ENCODE peak calls at places on chromosome 7, in five cellular contexts. X is astrocyte, N is mammary epithelial cell, W is left ventricle myocardium inferior, S is Peyer's patch. D is an unnamed sample.

GRCh38 chr7:117780832-117781231 is 92.4 kb downstream of the CTTNBP2 start:
- DNase-seq in X (peak), N (no peak), W (no peak), S (no peak), D (peak)

GRCh38 chr7:19982841-19983835 is 209.7 kb upstream of the TMEM196 start:
- DNase-seq in X (peak), N (peak), W (no peak), S (peak), D (peak)

GRCh38 chr7:34091330-34091917 is 186.1 kb downstream of the BMPER start:
- DNase-seq in X (no peak), N (peak), W (no peak), S (peak), D (peak)

GRCh38 chr7:134016223-134016941 is 110.8 kb upstream of the LRGUK start:
- DNase-seq in X (peak), N (peak), W (no peak), S (no peak), D (peak)

GRCh38 chr7:1919539-1920265 is 249.6 kb downstream of the ELFN1 start:
- DNase-seq in X (no peak), N (no peak), W (peak), S (no peak), D (no peak)

GRCh38 chr7:34165927-34166550 is 260.7 kb downstream of the BMPER start:
- DNase-seq in X (peak), N (peak), W (no peak), S (no peak), D (peak)

GRCh38 chr7:101576993-101577392 is 52.1 kb downstream of the MYL10 start:
- DNase-seq in X (no peak), N (peak), W (no peak), S (peak), D (peak)

GRCh38 chr7:132049462-132050304 is 493.3 kb upstream of the PODXL start:
- DNase-seq in X (no peak), N (no peak), W (no peak), S (peak), D (peak)

GRCh38 chr7:55276896-55277295 is 88.2 kb upstream of the LANCL2 start:
- DNase-seq in X (no peak), N (no peak), W (no peak), S (no peak), D (no peak)

GRCh38 chr7:738723-739454 is 11.8 kb upstream of the PRKAR1B start:
- DNase-seq in X (no peak), N (no peak), W (peak), S (no peak), D (no peak)

GRCh38 chr7:138981332-138982203 is at the start of gene KIAA1549:
- DNase-seq in X (peak), N (peak), W (peak), S (peak), D (peak)
- TF ChIP-seq CTCF in X (no peak), N (peak), W (peak), S (peak), D (no peak)

DNA sequence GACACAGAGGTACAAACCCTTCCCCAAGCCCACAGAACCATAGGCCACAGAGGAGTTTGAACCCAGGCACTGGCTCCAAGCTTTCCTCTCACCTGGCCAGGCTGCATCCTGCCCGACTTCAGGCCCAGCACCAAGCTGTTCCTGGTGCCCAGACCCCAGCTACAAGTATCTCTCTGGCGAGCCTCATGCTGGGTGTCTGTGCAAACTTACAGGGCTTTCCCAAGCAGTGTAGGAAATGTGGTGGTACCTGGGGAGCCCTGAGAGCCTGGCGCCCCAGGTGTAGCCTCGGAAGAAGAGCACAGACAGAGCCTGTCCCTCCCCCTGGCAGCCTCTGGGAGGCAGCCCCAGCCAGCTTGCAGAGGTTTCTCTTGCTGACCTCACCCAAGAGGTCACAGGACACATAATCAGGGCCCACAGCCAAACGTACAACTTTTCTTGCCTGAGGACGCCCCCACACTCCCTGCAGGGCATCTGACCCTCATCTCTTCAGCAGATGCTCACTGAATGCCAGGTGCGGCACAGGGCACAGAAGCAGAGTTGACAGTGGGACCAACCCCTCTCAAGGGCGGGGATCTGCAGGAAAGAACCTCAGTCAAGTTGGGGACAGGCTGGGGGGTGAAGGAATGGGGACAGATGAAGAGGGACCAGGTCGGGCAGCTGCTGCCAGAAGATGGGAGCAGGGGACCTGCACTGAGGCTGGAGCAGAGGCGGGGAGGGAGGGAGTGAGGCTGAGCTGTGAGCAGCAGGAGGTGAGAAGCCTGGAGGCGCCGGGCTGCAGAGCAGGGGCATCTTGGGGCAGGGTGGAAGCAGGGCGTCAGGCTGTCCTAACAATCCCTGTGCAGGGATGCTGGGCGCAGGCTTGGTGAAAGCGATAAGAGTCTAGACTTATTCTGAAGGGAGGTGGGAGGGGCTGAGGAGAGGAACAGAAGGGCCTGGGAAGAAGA is 16.3 kb upstream of the MYL7 start:
- DNase-seq in X (no peak), N (no peak), W (no peak), S (no peak), D (no peak)
- TF ChIP-seq CTCF in X (no peak), N (no peak), W (no peak), S (no peak), D (no peak)

GRCh38 chr7:47361746-47362215 is 220.1 kb downstream of the TNS3 start:
- DNase-seq in X (peak), N (peak), W (peak), S (peak), D (peak)
- TF ChIP-seq CTCF in X (no peak), N (no peak), W (no peak), S (no peak), D (no peak)

GRCh38 chr7:135509589-135509838 is 388 bp downstream of the CNOT4 start:
- DNase-seq in X (no peak), N (no peak), W (no peak), S (no peak), D (no peak)

GRCh38 chr7:135510603-135511183 is 791 bp upstream of the CNOT4 start:
- DNase-seq in X (no peak), N (no peak), W (no peak), S (no peak), D (peak)

GRCh38 chr7:135514856-135515255 is 5.0 kb upstream of the CNOT4 start:
- DNase-seq in X (no peak), N (no peak), W (no peak), S (no peak), D (no peak)

GRCh38 chr7:135509839-135510602 is at the start of gene CNOT4:
- DNase-seq in X (peak), N (peak), W (peak), S (peak), D (peak)

GRCh38 chr7:135512135-135512887 is 2.4 kb upstream of the CNOT4 start:
- DNase-seq in X (peak), N (peak), W (no peak), S (no peak), D (peak)
- TF ChIP-seq CTCF in X (peak), N (peak), W (peak), S (peak), D (peak)

GRCh38 chr7:41889472-41889871 is 186.6 kb upstream of the INHBA start:
- DNase-seq in X (peak), N (no peak), W (no peak), S (no peak), D (no peak)

GRCh38 chr7:41893656-41894055 is 190.8 kb upstream of the INHBA start:
- DNase-seq in X (no peak), N (no peak), W (no peak), S (no peak), D (no peak)

GRCh38 chr7:41890631-41891265 is 187.9 kb upstream of the INHBA start:
- DNase-seq in X (no peak), N (no peak), W (peak), S (no peak), D (no peak)

GRCh38 chr7:41889040-41889439 is 186.2 kb upstream of the INHBA start:
- DNase-seq in X (no peak), N (no peak), W (no peak), S (no peak), D (no peak)

GRCh38 chr7:41891967-41892755 is 189.3 kb upstream of the INHBA start:
- DNase-seq in X (no peak), N (no peak), W (no peak), S (no peak), D (no peak)
- TF ChIP-seq CTCF in X (no peak), N (no peak), W (no peak), S (no peak), D (no peak)

GRCh38 chr7:139845443-139845805 is 16.4 kb downstream of the TBXAS1 start:
- DNase-seq in X (no peak), N (no peak), W (no peak), S (no peak), D (no peak)
- TF ChIP-seq CTCF in X (no peak), N (no peak), W (no peak), S (no peak), D (no peak)

GRCh38 chr7:106515321-106515720 is 145.6 kb downstream of the CCDC71L start:
- DNase-seq in X (no peak), N (no peak), W (no peak), S (no peak), D (peak)
- TF ChIP-seq CTCF in X (no peak), N (no peak), W (no peak), S (no peak), D (no peak)

DNA sequence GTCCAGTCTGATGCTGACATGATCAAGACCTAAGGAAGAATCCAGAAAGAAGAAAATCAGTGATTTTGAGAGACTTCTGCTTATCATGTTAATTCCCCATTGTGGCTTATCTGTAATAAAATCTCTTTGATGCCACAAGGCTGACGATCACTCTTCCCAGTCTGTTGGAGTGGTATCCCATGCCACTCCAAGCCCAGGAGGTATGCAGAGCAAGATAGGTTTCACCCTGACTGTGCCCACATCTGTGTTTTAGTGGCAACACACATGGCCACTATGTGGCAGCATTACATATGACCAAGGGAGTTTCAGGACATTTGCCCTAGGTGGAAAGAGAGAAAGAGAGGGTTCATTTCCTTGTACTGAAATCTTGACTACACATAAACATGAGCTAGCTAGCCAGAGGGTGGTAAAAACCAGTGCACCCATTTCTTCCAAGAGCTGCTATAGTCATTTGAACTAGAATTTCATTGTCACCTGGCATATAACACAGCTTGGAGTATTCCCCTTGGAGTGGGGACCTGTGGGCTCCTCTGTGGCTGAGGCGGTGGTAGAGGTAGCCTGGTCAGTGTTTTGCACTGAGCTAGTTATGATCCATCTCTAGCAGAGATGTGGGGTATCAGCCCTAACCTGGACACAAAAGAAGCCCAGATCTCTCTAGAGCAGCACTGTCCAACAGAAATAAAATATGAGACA is 20.8 kb downstream of the LAMB4 start:
- DNase-seq in X (no peak), N (no peak), W (no peak), S (peak), D (no peak)
- TF ChIP-seq CTCF in X (peak), N (peak), W (peak), S (peak), D (peak)

GRCh38 chr7:151459726-151460473 is 20.0 kb upstream of the CRYGN start:
- DNase-seq in X (peak), N (peak), W (peak), S (peak), D (peak)
- TF ChIP-seq CTCF in X (no peak), N (no peak), W (peak), S (peak), D (peak)

GRCh38 chr7:152704796-152705384 is 28.9 kb upstream of the XRCC2 start:
- DNase-seq in X (no peak), N (no peak), W (no peak), S (no peak), D (no peak)

GRCh38 chr7:152706465-152706864 is 30.5 kb upstream of the XRCC2 start:
- DNase-seq in X (no peak), N (no peak), W (no peak), S (no peak), D (no peak)

GRCh38 chr7:152709307-152710133 is 33.6 kb upstream of the XRCC2 start:
- DNase-seq in X (peak), N (peak), W (no peak), S (no peak), D (no peak)

GRCh38 chr7:152711444-152711944 is 35.6 kb upstream of the XRCC2 start:
- DNase-seq in X (no peak), N (no peak), W (no peak), S (no peak), D (no peak)

DNA sequence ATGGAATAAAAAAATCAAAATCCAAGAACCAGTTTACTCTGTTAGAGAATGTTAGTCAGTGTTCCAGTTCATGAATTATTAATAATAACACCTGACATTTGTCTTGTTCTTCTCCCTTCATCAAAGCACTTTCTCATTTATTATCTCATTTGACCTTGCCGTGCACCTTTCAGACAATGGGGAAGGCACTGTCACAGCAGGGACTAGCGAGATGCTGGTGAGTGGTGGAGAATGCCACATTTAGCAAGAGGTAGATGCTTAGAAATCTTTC is 34.1 kb upstream of the XRCC2 start:
- DNase-seq in X (no peak), N (no peak), W (no peak), S (no peak), D (no peak)
- TF ChIP-seq CTCF in X (no peak), N (no peak), W (no peak), S (no peak), D (no peak)